ENCODE peak calls at places on chromosomes 4 and X, in seven cellular contexts. N is GM12892, O is amniotic stem cell, K is stomach, S is NCI-H82, C is glutamatergic neuron, J is nucleus accumbens. P is an unnamed sample.

GRCh38 chrX:16320765-16321355 is 153.6 kb downstream of the MAGEB17 start:
- DNase-seq in N (no peak), O (no peak), K (no peak), S (no peak), C (no peak), J (no peak), P (no peak)

GRCh38 chr4:95250544-95251137 is 298.1 kb downstream of the UNC5C start:
- DNase-seq in N (no peak), O (no peak), K (no peak), S (no peak), C (no peak), J (no peak), P (no peak)

GRCh38 chr4:163556169-163556568 is 61.7 kb downstream of the TMA16 start:
- DNase-seq in N (no peak), O (no peak), K (no peak), S (peak), C (no peak), J (no peak), P (no peak)

GRCh38 chr4:71338846-71339593 is at the start of gene SLC4A4:
- DNase-seq in N (peak), O (no peak), K (no peak), S (no peak), C (no peak), J (no peak), P (no peak)

GRCh38 chr4:76463568-76463967 is 28.5 kb downstream of the SHROOM3 start:
- DNase-seq in N (no peak), O (no peak), K (no peak), S (no peak), C (no peak), J (no peak), P (no peak)

GRCh38 chr4:1407657-1408333 is 1.6 kb upstream of the NKX1-1 start:
- DNase-seq in N (peak), O (no peak), K (no peak), S (no peak), C (peak), J (no peak), P (no peak)

GRCh38 chr4:180028682-180029081 is 2214.5 kb upstream of the TENM3 start:
- DNase-seq in N (no peak), O (peak), K (no peak), S (peak), C (peak), J (no peak), P (peak)

GRCh38 chrX:19576742-19577141 is 61.4 kb upstream of the MAP3K15 start:
- DNase-seq in N (no peak), O (no peak), K (no peak), S (no peak), C (no peak), J (no peak), P (no peak)

GRCh38 chrX:150730719-150731118 is 37.5 kb downstream of the MTMR1 start:
- DNase-seq in N (no peak), O (peak), K (no peak), S (no peak), C (no peak), J (no peak), P (no peak)

GRCh38 chr4:53593765-53594164 is 2.5 kb upstream of the LNX1 start:
- DNase-seq in N (no peak), O (no peak), K (no peak), S (no peak), C (no peak), J (no peak), P (no peak)

GRCh38 chr4:77820836-77821561 is 1.8 kb upstream of the CNOT6L start:
- DNase-seq in N (no peak), O (no peak), K (no peak), S (peak), C (no peak), J (no peak), P (no peak)

GRCh38 chr4:40493160-40493559 is 136.5 kb downstream of the RBM47 start:
- DNase-seq in N (no peak), O (no peak), K (no peak), S (peak), C (no peak), J (no peak), P (no peak)

GRCh38 chr4:161359491-161359890 is 804.3 kb downstream of the FSTL5 start:
- DNase-seq in N (no peak), O (no peak), K (no peak), S (no peak), C (no peak), J (no peak), P (no peak)

GRCh38 chrX:21375795-21376069 is 1.5 kb downstream of the CNKSR2 start:
- DNase-seq in N (no peak), O (no peak), K (no peak), S (peak), C (no peak), J (no peak), P (no peak)

GRCh38 chr4:61374612-61374920 is 174.4 kb downstream of the ADGRL3 start:
- DNase-seq in N (no peak), O (no peak), K (no peak), S (no peak), C (no peak), J (no peak), P (no peak)

GRCh38 chr4:113355550-113356371 is 306.3 kb downstream of the ANK2 start:
- DNase-seq in N (peak), O (peak), K (no peak), S (no peak), C (no peak), J (no peak), P (no peak)

GRCh38 chrX:40008841-40009461 is 88.8 kb downstream of the BCOR start:
- DNase-seq in N (no peak), O (no peak), K (no peak), S (peak), C (peak), J (no peak), P (no peak)

GRCh38 chr4:84499065-84499982 is at the start of gene NKX6-1:
- DNase-seq in N (no peak), O (peak), K (peak), S (peak), C (peak), J (no peak), P (peak)

GRCh38 chr4:38368612-38369011 is 295.4 kb upstream of the KLF3 start:
- DNase-seq in N (no peak), O (peak), K (no peak), S (peak), C (no peak), J (no peak), P (no peak)

GRCh38 chrX:104135677-104136076 is 21.1 kb downstream of the SLC25A53 start:
- DNase-seq in N (no peak), O (no peak), K (no peak), S (no peak), C (no peak), J (no peak), P (no peak)

GRCh38 chr4:20203508-20203907 is 48.2 kb upstream of the SLIT2 start:
- DNase-seq in N (no peak), O (peak), K (no peak), S (no peak), C (no peak), J (no peak), P (no peak)

GRCh38 chr4:88447339-88447738 is 9.6 kb upstream of the HERC5 start:
- DNase-seq in N (no peak), O (no peak), K (no peak), S (no peak), C (no peak), J (no peak), P (no peak)

GRCh38 chrX:131746491-131746968 is 202.7 kb downstream of the OR13H1 start:
- DNase-seq in N (no peak), O (peak), K (peak), S (peak), C (no peak), J (no peak), P (no peak)

GRCh38 chr4:41622816-41623215 is 84.9 kb downstream of the LIMCH1 start:
- DNase-seq in N (no peak), O (no peak), K (no peak), S (no peak), C (no peak), J (no peak), P (no peak)